ENCODE peak calls at places on chromosomes 4 and X, in six cellular contexts. U is GM23338, G is putamen, A is RCC 7860, X is DMS53, E is fibroblast of mammary gland. K is an unnamed sample.
A peak's percentile ranks its signal among the peaks of the same experiment; 100 is the strongest.

GRCh38 chr4:139808381-139809206 is 143.0 kb downstream of the MGST2 start:
- DNase-seq in U (no peak), G (no peak), A (no peak), X (peak; percentile 1), E (no peak), K (peak; percentile 15)

GRCh38 chr4:72744103-72744725 is 175.2 kb upstream of the ADAMTS3 start:
- DNase-seq in U (no peak), G (no peak), A (no peak), X (no peak), E (no peak), K (no peak)

GRCh38 chr4:16591867-16592266 is 306.6 kb downstream of the LDB2 start:
- DNase-seq in U (no peak), G (peak; percentile 80), A (no peak), X (no peak), E (peak; percentile 51), K (no peak)

GRCh38 chrX:12719837-12720236 is 71.4 kb upstream of the PRPS2 start:
- DNase-seq in U (no peak), G (no peak), A (no peak), X (no peak), E (no peak), K (no peak)

GRCh38 chr4:82801910-82802521 is 3.4 kb upstream of the SCD5 start:
- DNase-seq in U (no peak), G (no peak), A (no peak), X (peak; percentile 41), E (peak; percentile 54), K (no peak)

GRCh38 chrX:115350696-115351408 is 61.3 kb downstream of the LUZP4 start:
- DNase-seq in U (no peak), G (no peak), A (no peak), X (no peak), E (no peak), K (no peak)

GRCh38 chr4:189202182-189202868 is 738.3 kb upstream of the FRG1 start:
- DNase-seq in U (peak; percentile 68), G (peak; percentile 27), A (peak; percentile 15), X (peak; percentile 90), E (peak; percentile 84), K (peak; percentile 43)

GRCh38 chrX:38868941-38869378 is 67.7 kb downstream of the MID1IP1 start:
- DNase-seq in U (no peak), G (no peak), A (peak; percentile 5), X (peak; percentile 53), E (peak; percentile 86), K (peak; percentile 80)

GRCh38 chr4:2046031-2046961 is 12.8 kb upstream of the NAT8L start:
- DNase-seq in U (no peak), G (no peak), A (no peak), X (peak; percentile 58), E (no peak), K (no peak)

GRCh38 chr4:57136281-57136680 is 26.1 kb upstream of the IGFBP7 start:
- DNase-seq in U (no peak), G (no peak), A (peak; percentile 74), X (no peak), E (peak; percentile 49), K (no peak)

GRCh38 chrX:66760648-66761047 is 121.8 kb upstream of the EDA2R start:
- DNase-seq in U (peak; percentile 18), G (no peak), A (no peak), X (peak; percentile 1), E (peak; percentile 1), K (no peak)

GRCh38 chrX:139890991-139891700 is 41.7 kb downstream of the ATP11C start:
- DNase-seq in U (no peak), G (no peak), A (peak; percentile 73), X (peak; percentile 17), E (peak; percentile 75), K (peak; percentile 10)

GRCh38 chr4:95045429-95045828 is 287.7 kb downstream of the BMPR1B start:
- DNase-seq in U (no peak), G (no peak), A (no peak), X (peak; percentile 5), E (no peak), K (no peak)

GRCh38 chrX:46572295-46572936 is 1.1 kb upstream of the CHST7 start:
- DNase-seq in U (no peak), G (no peak), A (no peak), X (peak; percentile 41), E (no peak), K (peak; percentile 54)

GRCh38 chr4:138609943-138610350 is 367.8 kb upstream of the SLC7A11 start:
- DNase-seq in U (no peak), G (no peak), A (peak; percentile 66), X (no peak), E (peak; percentile 69), K (peak; percentile 52)

GRCh38 chr4:123453006-123453685 is 56.6 kb downstream of the SPRY1 start:
- DNase-seq in U (no peak), G (no peak), A (no peak), X (peak; percentile 12), E (peak; percentile 49), K (no peak)

GRCh38 chrX:25028726-25029125 is 13.0 kb upstream of the ARX start:
- DNase-seq in U (no peak), G (no peak), A (peak; percentile 4), X (peak; percentile 11), E (peak; percentile 66), K (no peak)

GRCh38 chr4:102493794-102494193 is 7.4 kb upstream of the NFKB1 start:
- DNase-seq in U (no peak), G (no peak), A (no peak), X (peak; percentile 61), E (no peak), K (no peak)

GRCh38 chr4:73653695-73654106 is 33.5 kb upstream of the RASSF6 start:
- DNase-seq in U (peak; percentile 69), G (peak; percentile 39), A (peak; percentile 22), X (peak; percentile 91), E (peak; percentile 71), K (peak; percentile 42)

GRCh38 chrX:103773445-103773844 is 3.2 kb upstream of the PLP1 start:
- DNase-seq in U (no peak), G (peak; percentile 73), A (no peak), X (no peak), E (no peak), K (no peak)

GRCh38 chrX:130575831-130576404 is 174.1 kb downstream of the RBMX2 start:
- DNase-seq in U (peak; percentile 66), G (peak; percentile 49), A (no peak), X (peak; percentile 76), E (peak; percentile 40), K (peak; percentile 45)

GRCh38 chr4:99979872-99980271 is 29.8 kb upstream of the H2AZ1 start:
- DNase-seq in U (no peak), G (no peak), A (no peak), X (no peak), E (peak; percentile 15), K (no peak)

GRCh38 chrX:31333181-31333831 is 261.5 kb upstream of the FTHL17 start:
- DNase-seq in U (no peak), G (no peak), A (peak; percentile 68), X (peak; percentile 16), E (peak; percentile 64), K (no peak)

GRCh38 chrX:101686574-101686973 is 26.9 kb upstream of the ARMCX2 start:
- DNase-seq in U (peak; percentile 14), G (no peak), A (no peak), X (no peak), E (no peak), K (no peak)

GRCh38 chrX:15815779-15816452 is 25.6 kb downstream of the ZRSR2 start:
- DNase-seq in U (peak; percentile 63), G (no peak), A (no peak), X (peak; percentile 50), E (peak; percentile 14), K (peak; percentile 54)

GRCh38 chrX:66164931-66165330 is 884 bp downstream of the HEPH start:
- DNase-seq in U (no peak), G (no peak), A (no peak), X (no peak), E (no peak), K (no peak)

GRCh38 chr4:74640111-74640903 is 154.0 kb downstream of the BTC start:
- DNase-seq in U (no peak), G (no peak), A (peak; percentile 24), X (no peak), E (peak; percentile 94), K (no peak)

GRCh38 chr4:148442830-148443549 is 776 bp upstream of the NR3C2 start:
- DNase-seq in U (no peak), G (no peak), A (no peak), X (peak; percentile 42), E (no peak), K (peak; percentile 3)

GRCh38 chr4:127782275-127783025 is at the start of gene HSPA4L:
- DNase-seq in U (peak; percentile 70), G (peak; percentile 55), A (peak; percentile 40), X (peak; percentile 84), E (peak; percentile 25), K (peak; percentile 66)

GRCh38 chr4:155667538-155668511 is 1.2 kb downstream of the GUCY1A1 start:
- DNase-seq in U (peak; percentile 60), G (peak; percentile 39), A (peak; percentile 17), X (peak; percentile 65), E (peak; percentile 20), K (no peak)

GRCh38 chrX:10086683-10087082 is 70.1 kb upstream of the CLCN4 start:
- DNase-seq in U (no peak), G (no peak), A (no peak), X (no peak), E (no peak), K (no peak)

GRCh38 chrX:74613350-74614192 is 853 bp downstream of the RLIM start:
- DNase-seq in U (peak; percentile 19), G (peak; percentile 3), A (peak; percentile 25), X (peak; percentile 55), E (peak; percentile 45), K (peak; percentile 12)

GRCh38 chrX:131288738-131289511 is at the start of gene IGSF1:
- DNase-seq in U (peak; percentile 80), G (peak; percentile 61), A (no peak), X (no peak), E (peak; percentile 10), K (no peak)

GRCh38 chrX:69109036-69109663 is 56.1 kb downstream of the PJA1 start:
- DNase-seq in U (no peak), G (no peak), A (no peak), X (no peak), E (no peak), K (no peak)

GRCh38 chr4:108622022-108622421 is 1.6 kb downstream of the RPL34 start:
- DNase-seq in U (no peak), G (no peak), A (no peak), X (no peak), E (no peak), K (no peak)

GRCh38 chr4:169492436-169493163 is 119.8 kb downstream of the NEK1 start:
- DNase-seq in U (peak; percentile 72), G (no peak), A (peak; percentile 21), X (peak; percentile 57), E (peak; percentile 55), K (peak; percentile 30)

K was measured in MV-4-11.